ENCODE peak calls at places on chromosomes 11 and 22, in five cellular contexts. One of them, this sample, is unnamed.

GRCh38 chr11:2466069-2466801 is 21.4 kb downstream of the KCNQ1 start:
- DNase-seq in body of pancreas: no peak
- DNase-seq in heart left ventricle: no peak
- DNase-seq in IMR-90: no peak
- DNase-seq in esophagus squamous epithelium: no peak
- DNase-seq in this sample: no peak

GRCh38 chr11:69518081-69518950 is 36.9 kb downstream of the LINC01488 start:
- DNase-seq in body of pancreas: no peak
- DNase-seq in heart left ventricle: no peak
- DNase-seq in IMR-90: peak; percentile 94
- DNase-seq in esophagus squamous epithelium: no peak
- DNase-seq in this sample: no peak

GRCh38 chr22:32204211-32204855 is 540 bp downstream of the RFPL2 start:
- DNase-seq in body of pancreas: no peak
- DNase-seq in heart left ventricle: no peak
- DNase-seq in IMR-90: no peak
- DNase-seq in esophagus squamous epithelium: no peak
- DNase-seq in this sample: no peak

GRCh38 chr22:49324527-49325491 is 502.9 kb downstream of the BRD1 start:
- DNase-seq in body of pancreas: no peak
- DNase-seq in heart left ventricle: no peak
- DNase-seq in IMR-90: no peak
- DNase-seq in esophagus squamous epithelium: no peak
- DNase-seq in this sample: no peak

GRCh38 chr22:47376322-47376700 is 613.9 kb downstream of the TBC1D22A start:
- DNase-seq in body of pancreas: no peak
- DNase-seq in heart left ventricle: no peak
- DNase-seq in IMR-90: no peak
- DNase-seq in esophagus squamous epithelium: no peak
- DNase-seq in this sample: peak; percentile 18

GRCh38 chr11:91802475-91802874 is 422.1 kb upstream of the FAT3 start:
- DNase-seq in body of pancreas: no peak
- DNase-seq in heart left ventricle: no peak
- DNase-seq in IMR-90: no peak
- DNase-seq in esophagus squamous epithelium: no peak
- DNase-seq in this sample: no peak

GRCh38 chr11:83024270-83024854 is 47.3 kb downstream of the RAB30 start:
- DNase-seq in body of pancreas: no peak
- DNase-seq in heart left ventricle: no peak
- DNase-seq in IMR-90: no peak
- DNase-seq in esophagus squamous epithelium: no peak
- DNase-seq in this sample: no peak

GRCh38 chr22:29782061-29782845 is 15.1 kb downstream of the UQCR10 start:
- DNase-seq in body of pancreas: peak; percentile 90
- DNase-seq in heart left ventricle: peak; percentile 74
- DNase-seq in IMR-90: peak; percentile 46
- DNase-seq in esophagus squamous epithelium: no peak
- DNase-seq in this sample: peak; percentile 68

GRCh38 chr11:127071606-127072005 is 71.0 kb upstream of the KIRREL3 start:
- DNase-seq in body of pancreas: no peak
- DNase-seq in heart left ventricle: no peak
- DNase-seq in IMR-90: no peak
- DNase-seq in esophagus squamous epithelium: no peak
- DNase-seq in this sample: no peak

GRCh38 chr22:48698618-48699017 is 1129.1 kb downstream of the BRD1 start:
- DNase-seq in body of pancreas: no peak
- DNase-seq in heart left ventricle: no peak
- DNase-seq in IMR-90: no peak
- DNase-seq in esophagus squamous epithelium: no peak
- DNase-seq in this sample: no peak

GRCh38 chr11:17544181-17544622 is at the start of gene USH1C:
- DNase-seq in body of pancreas: peak; percentile 35
- DNase-seq in heart left ventricle: no peak
- DNase-seq in IMR-90: no peak
- DNase-seq in esophagus squamous epithelium: no peak
- DNase-seq in this sample: no peak

GRCh38 chr11:35163707-35164496 is 24.9 kb downstream of the CD44 start:
- DNase-seq in body of pancreas: no peak
- DNase-seq in heart left ventricle: no peak
- DNase-seq in IMR-90: peak; percentile 31
- DNase-seq in esophagus squamous epithelium: no peak
- DNase-seq in this sample: peak; percentile 77

GRCh38 chr22:43704051-43704450 is 108.1 kb downstream of the EFCAB6 start:
- DNase-seq in body of pancreas: no peak
- DNase-seq in heart left ventricle: no peak
- DNase-seq in IMR-90: no peak
- DNase-seq in esophagus squamous epithelium: no peak
- DNase-seq in this sample: no peak

GRCh38 chr11:23236846-23237550 is 376.7 kb upstream of the CCDC179 start:
- DNase-seq in body of pancreas: no peak
- DNase-seq in heart left ventricle: no peak
- DNase-seq in IMR-90: peak; percentile 61
- DNase-seq in esophagus squamous epithelium: no peak
- DNase-seq in this sample: no peak

GRCh38 chr22:48743601-48744282 is 1083.9 kb downstream of the BRD1 start:
- DNase-seq in body of pancreas: no peak
- DNase-seq in heart left ventricle: no peak
- DNase-seq in IMR-90: no peak
- DNase-seq in esophagus squamous epithelium: no peak
- DNase-seq in this sample: no peak

GRCh38 chr11:40293655-40294342 is 1165.7 kb downstream of the LRRC4C start:
- DNase-seq in body of pancreas: peak; percentile 69
- DNase-seq in heart left ventricle: peak; percentile 32
- DNase-seq in IMR-90: peak; percentile 92
- DNase-seq in esophagus squamous epithelium: no peak
- DNase-seq in this sample: no peak

GRCh38 chr11:85626496-85626895 is 648 bp downstream of the DLG2 start:
- DNase-seq in body of pancreas: peak; percentile 46
- DNase-seq in heart left ventricle: no peak
- DNase-seq in IMR-90: no peak
- DNase-seq in esophagus squamous epithelium: no peak
- DNase-seq in this sample: no peak

GRCh38 chr11:69637601-69637955 is 3.4 kb upstream of the CCND1 start:
- DNase-seq in body of pancreas: no peak
- DNase-seq in heart left ventricle: no peak
- DNase-seq in IMR-90: no peak
- DNase-seq in esophagus squamous epithelium: no peak
- DNase-seq in this sample: no peak

GRCh38 chr11:59708537-59708936 is 5.1 kb downstream of the OR10V1 start:
- DNase-seq in body of pancreas: no peak
- DNase-seq in heart left ventricle: no peak
- DNase-seq in IMR-90: peak; percentile 24
- DNase-seq in esophagus squamous epithelium: no peak
- DNase-seq in this sample: no peak

GRCh38 chr11:28834877-28835276 is 726.7 kb downstream of the METTL15 start:
- DNase-seq in body of pancreas: no peak
- DNase-seq in heart left ventricle: no peak
- DNase-seq in IMR-90: peak; percentile 97
- DNase-seq in esophagus squamous epithelium: no peak
- DNase-seq in this sample: no peak

GRCh38 chr11:8886332-8886731 is 24.7 kb upstream of the AKIP1 start:
- DNase-seq in body of pancreas: no peak
- DNase-seq in heart left ventricle: no peak
- DNase-seq in IMR-90: peak; percentile 45
- DNase-seq in esophagus squamous epithelium: no peak
- DNase-seq in this sample: no peak

GRCh38 chr22:50025993-50026392 is 13.4 kb upstream of the IL17REL start:
- DNase-seq in body of pancreas: no peak
- DNase-seq in heart left ventricle: no peak
- DNase-seq in IMR-90: no peak
- DNase-seq in esophagus squamous epithelium: no peak
- DNase-seq in this sample: no peak

GRCh38 chr11:27933992-27934829 is 173.7 kb downstream of the KIF18A start:
- DNase-seq in body of pancreas: no peak
- DNase-seq in heart left ventricle: no peak
- DNase-seq in IMR-90: peak; percentile 99
- DNase-seq in esophagus squamous epithelium: no peak
- DNase-seq in this sample: no peak

GRCh38 chr11:125968363-125968762 is 22.5 kb downstream of the VSIG10L2 start:
- DNase-seq in body of pancreas: no peak
- DNase-seq in heart left ventricle: no peak
- DNase-seq in IMR-90: no peak
- DNase-seq in esophagus squamous epithelium: no peak
- DNase-seq in this sample: no peak

GRCh38 chr22:17264321-17265052 is 45.3 kb upstream of the ADA2 start:
- DNase-seq in body of pancreas: no peak
- DNase-seq in heart left ventricle: peak; percentile 44
- DNase-seq in IMR-90: peak; percentile 30
- DNase-seq in esophagus squamous epithelium: no peak
- DNase-seq in this sample: no peak

GRCh38 chr11:123536690-123537437 is 106.8 kb downstream of the GRAMD1B start:
- DNase-seq in body of pancreas: no peak
- DNase-seq in heart left ventricle: peak; percentile 49
- DNase-seq in IMR-90: no peak
- DNase-seq in esophagus squamous epithelium: no peak
- DNase-seq in this sample: no peak

DNA sequence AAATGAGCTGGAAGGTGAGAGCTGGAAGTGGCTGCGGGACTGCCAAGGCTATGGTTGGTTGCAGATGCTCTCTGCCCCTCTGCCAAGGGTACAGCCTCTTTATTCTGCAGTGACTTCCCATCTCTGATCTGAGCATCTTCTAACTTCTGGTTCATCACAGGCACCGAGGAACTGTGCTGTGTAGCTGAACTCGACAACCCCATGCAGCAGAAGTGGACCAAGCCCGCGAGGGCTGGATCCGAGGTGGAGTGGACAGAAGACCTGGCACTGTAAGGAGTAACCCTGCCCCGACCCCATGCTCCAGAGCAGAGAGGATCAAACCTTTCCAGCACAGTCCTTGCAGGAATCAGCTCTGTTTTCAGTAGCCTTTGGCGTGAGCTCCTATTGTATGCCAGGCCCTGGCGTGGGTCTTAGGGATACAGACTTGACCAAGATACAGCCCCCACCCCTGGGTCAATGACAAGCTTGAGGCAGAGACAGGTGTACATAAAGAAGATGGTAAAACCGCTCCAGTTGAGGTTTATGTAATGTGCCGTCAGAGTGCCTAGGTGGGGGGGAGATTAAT is 4.3 kb downstream of the C2CD2L start:
- DNase-seq in body of pancreas: no peak
- DNase-seq in heart left ventricle: no peak
- DNase-seq in IMR-90: no peak
- DNase-seq in esophagus squamous epithelium: no peak
- DNase-seq in this sample: no peak
- TF ChIP-seq CTCF in body of pancreas: no peak
- TF ChIP-seq CTCF in heart left ventricle: no peak
- TF ChIP-seq CTCF in IMR-90: no peak
- TF ChIP-seq CTCF in esophagus squamous epithelium: no peak
- TF ChIP-seq CTCF in this sample: no peak

DNA sequence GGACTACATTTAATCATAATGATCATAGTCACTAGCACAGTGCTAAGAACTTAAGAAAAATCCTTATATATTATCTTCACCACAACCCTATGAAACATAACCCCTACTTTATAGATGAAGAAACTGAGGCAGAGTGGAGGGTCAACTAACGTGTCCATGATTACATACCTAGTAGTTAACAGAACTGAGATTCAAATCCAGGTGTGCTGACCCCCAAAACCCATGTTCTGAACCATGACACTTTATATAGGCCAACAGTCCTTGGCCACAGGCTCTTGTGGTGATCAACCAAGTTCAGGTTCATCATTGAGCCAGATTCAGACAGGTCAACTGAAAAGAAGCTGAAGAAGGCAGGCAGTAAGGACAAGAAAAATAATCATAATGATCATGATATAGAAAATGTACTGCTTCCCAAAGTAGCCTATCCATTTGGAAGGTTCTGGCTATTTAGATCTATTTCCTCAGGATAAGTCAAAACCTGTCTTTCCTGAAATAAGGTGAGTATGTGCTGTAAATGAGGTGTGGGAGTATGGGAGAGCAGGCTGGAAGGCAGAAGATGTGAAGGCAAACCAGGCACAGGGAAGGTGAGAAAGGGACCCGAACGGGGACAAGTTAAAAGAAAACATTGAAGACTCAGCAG is 39.7 kb downstream of the MAPK1 start:
- DNase-seq in body of pancreas: no peak
- DNase-seq in heart left ventricle: no peak
- DNase-seq in IMR-90: no peak
- DNase-seq in esophagus squamous epithelium: no peak
- DNase-seq in this sample: no peak
- H3K4me1 ChIP-seq in body of pancreas: peaks cover 28% of the 10 kb centered on the region
- H3K4me1 ChIP-seq in heart left ventricle: peaks cover 11% of the 10 kb centered on the region
- H3K4me1 ChIP-seq in IMR-90: peaks cover 21% of the 10 kb centered on the region
- H3K4me1 ChIP-seq in esophagus squamous epithelium: peaks cover 33% of the 10 kb centered on the region
- H3K4me1 ChIP-seq in this sample: peaks cover 18% of the 10 kb centered on the region

GRCh38 chr11:62025429-62026105 is 58.1 kb upstream of the FTH1 start:
- DNase-seq in body of pancreas: peak; percentile 44
- DNase-seq in heart left ventricle: peak; percentile 71
- DNase-seq in IMR-90: peak; percentile 91
- DNase-seq in esophagus squamous epithelium: peak; percentile 31
- DNase-seq in this sample: peak; percentile 88
- TF ChIP-seq POLR2A in body of pancreas: peak; percentile 30
- TF ChIP-seq POLR2A in heart left ventricle: no peak
- TF ChIP-seq POLR2A in IMR-90: no peak
- TF ChIP-seq POLR2A in esophagus squamous epithelium: no peak
- TF ChIP-seq POLR2A in this sample: peak; percentile 61

GRCh38 chr22:37033605-37034430 is 14.3 kb downstream of the MPST start:
- DNase-seq in body of pancreas: no peak
- DNase-seq in heart left ventricle: no peak
- DNase-seq in IMR-90: no peak
- DNase-seq in esophagus squamous epithelium: no peak
- DNase-seq in this sample: peak; percentile 74

GRCh38 chr22:37028692-37029674 is 9.4 kb downstream of the MPST start:
- DNase-seq in body of pancreas: no peak
- DNase-seq in heart left ventricle: no peak
- DNase-seq in IMR-90: no peak
- DNase-seq in esophagus squamous epithelium: no peak
- DNase-seq in this sample: no peak

GRCh38 chr22:37032134-37032534 is 12.6 kb downstream of the MPST start:
- DNase-seq in body of pancreas: no peak
- DNase-seq in heart left ventricle: no peak
- DNase-seq in IMR-90: no peak
- DNase-seq in esophagus squamous epithelium: no peak
- DNase-seq in this sample: no peak

GRCh38 chr22:37032535-37033460 is 13.3 kb downstream of the MPST start:
- DNase-seq in body of pancreas: peak; percentile 87
- DNase-seq in heart left ventricle: no peak
- DNase-seq in IMR-90: peak; percentile 37
- DNase-seq in esophagus squamous epithelium: no peak
- DNase-seq in this sample: peak; percentile 88

DNA sequence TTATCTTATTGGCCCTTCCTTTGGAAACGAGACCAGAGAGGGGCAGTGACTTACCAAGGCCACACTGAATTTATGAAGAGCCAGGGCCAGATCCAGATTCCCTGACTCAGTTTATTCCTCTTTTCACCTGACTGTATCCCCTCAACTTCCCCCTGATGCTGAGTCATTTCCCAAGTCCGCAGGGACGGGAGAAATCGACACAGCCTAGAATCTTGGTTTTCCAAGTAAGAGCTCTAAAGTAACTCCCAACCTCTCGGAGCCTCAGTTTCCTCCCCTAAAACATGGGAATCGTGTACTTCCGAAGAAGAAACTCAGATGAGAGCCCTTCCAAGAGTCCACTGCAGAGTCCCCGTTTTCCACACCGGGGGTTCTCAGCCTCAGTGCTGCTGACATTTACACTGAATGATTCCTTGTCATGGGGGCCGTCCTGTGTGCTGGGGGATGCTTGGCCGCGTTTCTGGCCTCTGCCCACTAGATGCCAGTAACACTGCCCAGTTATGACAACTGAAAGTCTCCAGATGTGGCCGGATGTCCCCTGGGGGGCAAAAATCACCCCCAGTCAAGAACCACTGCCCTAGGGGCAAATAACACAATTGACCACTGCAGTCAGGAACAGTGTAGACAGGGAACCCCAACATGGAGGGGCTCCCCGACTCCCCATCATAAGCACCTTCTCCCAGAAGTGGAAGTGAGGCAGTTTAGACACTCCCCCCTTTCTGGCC is 11.2 kb downstream of the MPST start:
- DNase-seq in body of pancreas: no peak
- DNase-seq in heart left ventricle: no peak
- DNase-seq in IMR-90: no peak
- DNase-seq in esophagus squamous epithelium: no peak
- DNase-seq in this sample: no peak
- TF ChIP-seq CTCF in body of pancreas: no peak
- TF ChIP-seq CTCF in heart left ventricle: no peak
- TF ChIP-seq CTCF in IMR-90: no peak
- TF ChIP-seq CTCF in esophagus squamous epithelium: no peak
- TF ChIP-seq CTCF in this sample: no peak